ENCODE peak calls at places on chromosomes 4 and X, in ten cellular contexts. One of them, this sample, is unnamed. For H3K4me1, the result is how much of the 10 kb centered on the place peaks cover.

GRCh38 chr4:109803924-109804571 is 2.2 kb upstream of the CFI start:
- DNase-seq in heart left ventricle: no peak
- DNase-seq in A549: peak
- DNase-seq in body of pancreas: peak
- DNase-seq in prostate gland: peak
- DNase-seq in K562: no peak
- DNase-seq in HepG2: peak
- DNase-seq in sigmoid colon: no peak
- DNase-seq in breast epithelium: no peak
- DNase-seq in ovary: no peak
- DNase-seq in this sample: no peak

GRCh38 chrX:86215260-86215659 is 67.0 kb downstream of the DACH2 start:
- DNase-seq in heart left ventricle: no peak
- DNase-seq in A549: no peak
- DNase-seq in body of pancreas: no peak
- DNase-seq in prostate gland: no peak
- DNase-seq in K562: no peak
- DNase-seq in HepG2: no peak
- DNase-seq in sigmoid colon: no peak
- DNase-seq in breast epithelium: no peak
- DNase-seq in ovary: no peak
- DNase-seq in this sample: no peak

GRCh38 chr4:23614284-23614892 is 275.5 kb downstream of the PPARGC1A start:
- DNase-seq in heart left ventricle: no peak
- DNase-seq in A549: peak
- DNase-seq in body of pancreas: no peak
- DNase-seq in prostate gland: no peak
- DNase-seq in K562: no peak
- DNase-seq in HepG2: peak
- DNase-seq in sigmoid colon: no peak
- DNase-seq in breast epithelium: no peak
- DNase-seq in ovary: no peak
- DNase-seq in this sample: no peak

GRCh38 chr4:142909908-142910307 is 63.8 kb upstream of the INPP4B start:
- DNase-seq in heart left ventricle: no peak
- DNase-seq in A549: no peak
- DNase-seq in body of pancreas: no peak
- DNase-seq in prostate gland: no peak
- DNase-seq in K562: no peak
- DNase-seq in HepG2: no peak
- DNase-seq in sigmoid colon: no peak
- DNase-seq in breast epithelium: no peak
- DNase-seq in ovary: no peak
- DNase-seq in this sample: no peak

GRCh38 chr4:128176643-128177042 is 111.0 kb downstream of the PGRMC2 start:
- DNase-seq in heart left ventricle: no peak
- DNase-seq in A549: no peak
- DNase-seq in body of pancreas: no peak
- DNase-seq in prostate gland: no peak
- DNase-seq in K562: no peak
- DNase-seq in HepG2: no peak
- DNase-seq in sigmoid colon: no peak
- DNase-seq in breast epithelium: no peak
- DNase-seq in ovary: no peak
- DNase-seq in this sample: no peak

GRCh38 chr4:91319869-91320268 is 983.9 kb upstream of the GRID2 start:
- DNase-seq in heart left ventricle: no peak
- DNase-seq in A549: no peak
- DNase-seq in body of pancreas: no peak
- DNase-seq in prostate gland: no peak
- DNase-seq in K562: no peak
- DNase-seq in HepG2: no peak
- DNase-seq in sigmoid colon: no peak
- DNase-seq in breast epithelium: no peak
- DNase-seq in ovary: no peak
- DNase-seq in this sample: no peak

GRCh38 chrX:78104447-78105176 is 564 bp downstream of the PGK1 start:
- DNase-seq in heart left ventricle: peak
- DNase-seq in A549: peak
- DNase-seq in body of pancreas: peak
- DNase-seq in prostate gland: peak
- DNase-seq in K562: peak
- DNase-seq in HepG2: peak
- DNase-seq in sigmoid colon: peak
- DNase-seq in breast epithelium: no peak
- DNase-seq in ovary: peak
- DNase-seq in this sample: peak

GRCh38 chr4:85747871-85748491 is 273.0 kb downstream of the ARHGAP24 start:
- DNase-seq in heart left ventricle: peak
- DNase-seq in A549: peak
- DNase-seq in body of pancreas: peak
- DNase-seq in prostate gland: peak
- DNase-seq in K562: peak
- DNase-seq in HepG2: peak
- DNase-seq in sigmoid colon: no peak
- DNase-seq in breast epithelium: no peak
- DNase-seq in ovary: no peak
- DNase-seq in this sample: no peak

GRCh38 chr4:26032142-26032541 is 118.1 kb downstream of the SMIM20 start:
- DNase-seq in heart left ventricle: no peak
- DNase-seq in A549: no peak
- DNase-seq in body of pancreas: no peak
- DNase-seq in prostate gland: no peak
- DNase-seq in K562: no peak
- DNase-seq in HepG2: no peak
- DNase-seq in sigmoid colon: no peak
- DNase-seq in breast epithelium: no peak
- DNase-seq in ovary: no peak
- DNase-seq in this sample: no peak

GRCh38 chr4:158814636-158815035 is 45.8 kb downstream of the FNIP2 start:
- DNase-seq in heart left ventricle: no peak
- DNase-seq in A549: no peak
- DNase-seq in body of pancreas: no peak
- DNase-seq in prostate gland: no peak
- DNase-seq in K562: no peak
- DNase-seq in HepG2: no peak
- DNase-seq in sigmoid colon: no peak
- DNase-seq in breast epithelium: no peak
- DNase-seq in ovary: no peak
- DNase-seq in this sample: no peak

GRCh38 chrX:119762718-119763117 is 4.3 kb downstream of the SOWAHD start:
- DNase-seq in heart left ventricle: no peak
- DNase-seq in A549: no peak
- DNase-seq in body of pancreas: no peak
- DNase-seq in prostate gland: no peak
- DNase-seq in K562: no peak
- DNase-seq in HepG2: no peak
- DNase-seq in sigmoid colon: no peak
- DNase-seq in breast epithelium: no peak
- DNase-seq in ovary: no peak
- DNase-seq in this sample: peak

GRCh38 chr4:118848901-118849300 is 13.0 kb upstream of the SEC24D start:
- DNase-seq in heart left ventricle: no peak
- DNase-seq in A549: no peak
- DNase-seq in body of pancreas: no peak
- DNase-seq in prostate gland: no peak
- DNase-seq in K562: no peak
- DNase-seq in HepG2: no peak
- DNase-seq in sigmoid colon: no peak
- DNase-seq in breast epithelium: no peak
- DNase-seq in ovary: no peak
- DNase-seq in this sample: no peak

GRCh38 chr4:152118108-152118507 is 357.3 kb upstream of the GATB start:
- DNase-seq in heart left ventricle: no peak
- DNase-seq in A549: no peak
- DNase-seq in body of pancreas: no peak
- DNase-seq in prostate gland: no peak
- DNase-seq in K562: no peak
- DNase-seq in HepG2: no peak
- DNase-seq in sigmoid colon: no peak
- DNase-seq in breast epithelium: no peak
- DNase-seq in ovary: no peak
- DNase-seq in this sample: no peak

GRCh38 chrX:16589211-16589610 is 60.7 kb upstream of the S100G start:
- DNase-seq in heart left ventricle: no peak
- DNase-seq in A549: peak
- DNase-seq in body of pancreas: no peak
- DNase-seq in prostate gland: no peak
- DNase-seq in K562: no peak
- DNase-seq in HepG2: no peak
- DNase-seq in sigmoid colon: no peak
- DNase-seq in breast epithelium: no peak
- DNase-seq in ovary: no peak
- DNase-seq in this sample: no peak

GRCh38 chr4:8556341-8557150 is 23.6 kb upstream of the GPR78 start:
- DNase-seq in heart left ventricle: no peak
- DNase-seq in A549: no peak
- DNase-seq in body of pancreas: no peak
- DNase-seq in prostate gland: no peak
- DNase-seq in K562: no peak
- DNase-seq in HepG2: no peak
- DNase-seq in sigmoid colon: no peak
- DNase-seq in breast epithelium: no peak
- DNase-seq in ovary: no peak
- DNase-seq in this sample: peak

GRCh38 chr4:169902658-169903345 is 123.4 kb downstream of the MFAP3L start:
- DNase-seq in heart left ventricle: no peak
- DNase-seq in A549: peak
- DNase-seq in body of pancreas: no peak
- DNase-seq in prostate gland: no peak
- DNase-seq in K562: no peak
- DNase-seq in HepG2: peak
- DNase-seq in sigmoid colon: no peak
- DNase-seq in breast epithelium: no peak
- DNase-seq in ovary: no peak
- DNase-seq in this sample: no peak

GRCh38 chr4:84938316-84938715 is 28.2 kb downstream of the WDFY3 start:
- DNase-seq in heart left ventricle: peak
- DNase-seq in A549: no peak
- DNase-seq in body of pancreas: no peak
- DNase-seq in prostate gland: no peak
- DNase-seq in K562: no peak
- DNase-seq in HepG2: peak
- DNase-seq in sigmoid colon: no peak
- DNase-seq in breast epithelium: no peak
- DNase-seq in ovary: no peak
- DNase-seq in this sample: no peak

GRCh38 chr4:101960431-101960830 is 169.9 kb downstream of the BANK1 start:
- DNase-seq in heart left ventricle: no peak
- DNase-seq in A549: no peak
- DNase-seq in body of pancreas: no peak
- DNase-seq in prostate gland: no peak
- DNase-seq in K562: no peak
- DNase-seq in HepG2: no peak
- DNase-seq in sigmoid colon: no peak
- DNase-seq in breast epithelium: no peak
- DNase-seq in ovary: no peak
- DNase-seq in this sample: no peak
- H3K4me1 ChIP-seq in heart left ventricle: under half
- H3K4me1 ChIP-seq in A549: under half
- H3K4me1 ChIP-seq in body of pancreas: under half
- H3K4me1 ChIP-seq in prostate gland: under half
- H3K4me1 ChIP-seq in K562: under half
- H3K4me1 ChIP-seq in HepG2: under half
- H3K4me1 ChIP-seq in sigmoid colon: under half
- H3K4me1 ChIP-seq in breast epithelium: under half
- H3K4me1 ChIP-seq in ovary: under half
- H3K4me1 ChIP-seq in this sample: under half

DNA sequence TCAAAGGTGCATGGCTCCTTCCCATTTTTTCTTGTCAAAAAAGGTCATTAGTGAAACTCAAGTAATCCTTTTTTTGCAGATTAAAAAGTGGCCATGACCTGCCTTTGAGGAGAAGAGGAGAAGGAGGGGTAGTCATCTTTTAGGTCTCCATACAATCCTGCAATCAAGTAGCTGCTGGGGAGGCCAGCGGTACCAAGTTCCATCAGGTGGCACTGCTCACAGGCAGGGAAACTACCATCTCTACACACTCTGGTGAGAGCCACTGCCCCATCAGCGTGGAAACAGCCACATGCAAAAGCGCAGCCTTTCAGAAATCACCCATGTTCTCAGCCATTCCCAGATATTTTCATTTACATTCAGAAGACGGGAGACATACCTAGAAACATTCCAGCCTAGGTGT is 162.0 kb downstream of the TSPAN5 start:
- DNase-seq in heart left ventricle: no peak
- DNase-seq in A549: no peak
- DNase-seq in body of pancreas: no peak
- DNase-seq in prostate gland: no peak
- DNase-seq in K562: no peak
- DNase-seq in HepG2: no peak
- DNase-seq in sigmoid colon: no peak
- DNase-seq in breast epithelium: no peak
- DNase-seq in ovary: no peak
- DNase-seq in this sample: no peak
- TF ChIP-seq CTCF in heart left ventricle: no peak
- TF ChIP-seq CTCF in A549: no peak
- TF ChIP-seq CTCF in body of pancreas: no peak
- TF ChIP-seq CTCF in prostate gland: no peak
- TF ChIP-seq CTCF in K562: no peak
- TF ChIP-seq CTCF in HepG2: no peak
- TF ChIP-seq CTCF in sigmoid colon: no peak
- TF ChIP-seq CTCF in breast epithelium: no peak
- TF ChIP-seq CTCF in ovary: no peak
- TF ChIP-seq CTCF in this sample: no peak

GRCh38 chrX:9708923-9709553 is 56.6 kb downstream of the GPR143 start:
- DNase-seq in heart left ventricle: peak
- DNase-seq in A549: peak
- DNase-seq in body of pancreas: peak
- DNase-seq in prostate gland: peak
- DNase-seq in K562: peak
- DNase-seq in HepG2: peak
- DNase-seq in sigmoid colon: peak
- DNase-seq in breast epithelium: peak
- DNase-seq in ovary: peak
- DNase-seq in this sample: peak
- TF ChIP-seq POLR2A in heart left ventricle: no peak
- TF ChIP-seq POLR2A in A549: no peak
- TF ChIP-seq POLR2A in body of pancreas: no peak
- TF ChIP-seq POLR2A in prostate gland: no peak
- TF ChIP-seq POLR2A in K562: no peak
- TF ChIP-seq POLR2A in HepG2: no peak
- TF ChIP-seq POLR2A in sigmoid colon: no peak
- TF ChIP-seq POLR2A in breast epithelium: no peak
- TF ChIP-seq POLR2A in ovary: no peak
- TF ChIP-seq POLR2A in this sample: no peak

DNA sequence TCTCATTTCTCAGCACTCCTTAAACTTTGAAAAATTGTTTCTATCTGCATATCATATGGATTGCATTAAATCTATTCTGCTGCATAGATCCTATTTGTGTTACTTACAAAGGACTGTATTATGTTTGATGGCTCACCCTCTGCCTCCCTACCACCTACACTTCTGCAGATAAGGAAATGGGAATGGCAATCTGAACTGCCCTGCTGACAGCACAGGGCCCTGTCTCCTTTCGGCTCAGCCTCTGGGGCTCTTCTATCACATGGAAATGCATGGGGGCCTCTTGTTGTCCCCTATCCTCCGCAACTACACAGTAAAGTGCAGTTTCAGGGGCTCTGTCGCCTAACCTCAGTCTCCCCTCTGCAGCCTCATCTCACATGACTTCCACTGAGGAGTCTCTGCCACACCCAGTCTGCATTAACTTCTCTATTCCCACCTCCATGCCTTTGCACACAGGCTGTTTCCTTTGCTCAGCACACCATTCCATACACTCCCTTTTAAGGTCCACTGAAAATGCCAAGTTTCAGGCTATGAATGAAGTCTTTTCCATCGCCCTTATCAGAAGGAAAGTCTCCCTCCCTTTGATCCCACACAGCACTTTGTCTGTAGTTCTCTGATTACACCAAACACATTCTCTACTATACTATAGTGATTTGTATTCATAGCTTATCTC is 12.5 kb downstream of the RELL1 start:
- DNase-seq in heart left ventricle: no peak
- DNase-seq in A549: no peak
- DNase-seq in body of pancreas: no peak
- DNase-seq in prostate gland: no peak
- DNase-seq in K562: no peak
- DNase-seq in HepG2: peak
- DNase-seq in sigmoid colon: no peak
- DNase-seq in breast epithelium: no peak
- DNase-seq in ovary: no peak
- DNase-seq in this sample: no peak
- H3K4me1 ChIP-seq in heart left ventricle: under half
- H3K4me1 ChIP-seq in A549: under half
- H3K4me1 ChIP-seq in body of pancreas: under half
- H3K4me1 ChIP-seq in prostate gland: under half
- H3K4me1 ChIP-seq in K562: under half
- H3K4me1 ChIP-seq in HepG2: under half
- H3K4me1 ChIP-seq in sigmoid colon: under half
- H3K4me1 ChIP-seq in breast epithelium: under half
- H3K4me1 ChIP-seq in ovary: under half
- H3K4me1 ChIP-seq in this sample: under half

This sample was measured in spleen.